ENCODE peak calls at places on chromosomes 6 and 20, in seven cellular contexts. W is tibial nerve; V is DND-41; D is endodermal cell; R is thoracic aorta; O is GM23248; U is CD8-positive, alpha-beta memory T cell. Z is an unnamed sample. For H3K4me1, the result is how much of the 10 kb centered on the place peaks cover.

GRCh38 chr20:46152824-46153586 is 34.9 kb downstream of the CD40 start:
- DNase-seq in W (no peak), V (no peak), D (no peak), R (no peak), O (no peak), U (no peak), Z (no peak)

GRCh38 chr6:69673298-69673697 is 123.5 kb downstream of the LMBRD1 start:
- DNase-seq in W (no peak), V (no peak), D (no peak), R (no peak), O (no peak), U (no peak), Z (no peak)

GRCh38 chr20:62165762-62166399 is 16.9 kb upstream of the MTG2 start:
- DNase-seq in W (no peak), V (no peak), D (no peak), R (no peak), O (no peak), U (no peak), Z (no peak)

GRCh38 chr6:130834482-130835251 is 7.5 kb downstream of the SMLR1 start:
- DNase-seq in W (no peak), V (no peak), D (no peak), R (no peak), O (no peak), U (no peak), Z (no peak)

GRCh38 chr6:43869792-43870659 is 100.0 kb downstream of the VEGFA start:
- DNase-seq in W (no peak), V (no peak), D (no peak), R (no peak), O (no peak), U (no peak), Z (no peak)

GRCh38 chr20:40706977-40707582 is 18.0 kb upstream of the MAFB start:
- DNase-seq in W (no peak), V (peak), D (peak), R (no peak), O (peak), U (no peak), Z (no peak)

GRCh38 chr6:109252261-109253041 is 129.8 kb downstream of the CD164 start:
- DNase-seq in W (no peak), V (no peak), D (no peak), R (no peak), O (no peak), U (no peak), Z (no peak)

GRCh38 chr6:132751306-132751705 is 6.4 kb downstream of the VNN2 start:
- DNase-seq in W (no peak), V (no peak), D (no peak), R (no peak), O (no peak), U (no peak), Z (no peak)

GRCh38 chr6:44304282-44305199 is 8.6 kb downstream of the AARS2 start:
- DNase-seq in W (no peak), V (peak), D (peak), R (no peak), O (peak), U (peak), Z (peak)

GRCh38 chr6:69026243-69026642 is 391.2 kb downstream of the ADGRB3 start:
- DNase-seq in W (no peak), V (no peak), D (no peak), R (no peak), O (peak), U (no peak), Z (no peak)

GRCh38 chr20:25632940-25633790 is 9.4 kb upstream of the NANP start:
- DNase-seq in W (no peak), V (no peak), D (no peak), R (no peak), O (peak), U (no peak), Z (no peak)

GRCh38 chr20:4427936-4428581 is 293.6 kb upstream of the PRND start:
- DNase-seq in W (no peak), V (no peak), D (no peak), R (no peak), O (no peak), U (no peak), Z (no peak)

GRCh38 chr6:42400886-42401604 is 50.7 kb downstream of the TRERF1 start:
- DNase-seq in W (no peak), V (no peak), D (no peak), R (no peak), O (no peak), U (no peak), Z (no peak)

GRCh38 chr6:111423960-111424846 is 58.8 kb downstream of the REV3L start:
- DNase-seq in W (no peak), V (peak), D (no peak), R (no peak), O (peak), U (no peak), Z (no peak)

GRCh38 chr20:48615871-48616270 is 211.9 kb downstream of the PREX1 start:
- DNase-seq in W (no peak), V (no peak), D (no peak), R (no peak), O (no peak), U (no peak), Z (no peak)

GRCh38 chr20:30593572-30593971 is 663.9 kb upstream of the DEFB115 start:
- DNase-seq in W (no peak), V (no peak), D (no peak), R (no peak), O (no peak), U (no peak), Z (no peak)

GRCh38 chr6:84667252-84668213 is 96.9 kb downstream of the TBX18 start:
- DNase-seq in W (no peak), V (no peak), D (no peak), R (no peak), O (no peak), U (no peak), Z (no peak)

GRCh38 chr20:48722002-48722731 is 105.6 kb downstream of the PREX1 start:
- DNase-seq in W (no peak), V (no peak), D (no peak), R (peak), O (peak), U (no peak), Z (no peak)

GRCh38 chr20:20457392-20458126 is 89.7 kb downstream of the INSM1 start:
- DNase-seq in W (no peak), V (no peak), D (no peak), R (no peak), O (peak), U (no peak), Z (no peak)

GRCh38 chr6:113662688-113663333 is 194.3 kb upstream of the MARCKS start:
- DNase-seq in W (no peak), V (no peak), D (no peak), R (no peak), O (no peak), U (no peak), Z (no peak)

GRCh38 chr20:1832634-1833033 is 62.6 kb upstream of the SIRPA start:
- DNase-seq in W (no peak), V (no peak), D (peak), R (no peak), O (no peak), U (no peak), Z (no peak)

GRCh38 chr6:162029873-162030576 is 697.5 kb downstream of the PRKN start:
- DNase-seq in W (no peak), V (no peak), D (no peak), R (no peak), O (peak), U (no peak), Z (no peak)

GRCh38 chr20:63735859-63736718 is at the start of gene LIME1:
- DNase-seq in W (no peak), V (peak), D (peak), R (no peak), O (no peak), U (peak), Z (peak)

GRCh38 chr6:44966449-44967091 is 361.6 kb upstream of the RUNX2 start:
- DNase-seq in W (no peak), V (no peak), D (no peak), R (no peak), O (peak), U (no peak), Z (no peak)

GRCh38 chr6:27139753-27140522 is 107.6 kb upstream of the PRSS16 start:
- DNase-seq in W (no peak), V (peak), D (peak), R (no peak), O (no peak), U (no peak), Z (no peak)
- H3K4me1 ChIP-seq in W (under half), V (half or more), D (under half), R (under half), O (under half), U (under half), Z (under half)

GRCh38 chr20:50376888-50377459 is 133.2 kb upstream of the PTPN1 start:
- DNase-seq in W (no peak), V (no peak), D (no peak), R (no peak), O (no peak), U (no peak), Z (no peak)

GRCh38 chr20:50379991-50380696 is 130.0 kb upstream of the PTPN1 start:
- DNase-seq in W (no peak), V (no peak), D (no peak), R (no peak), O (no peak), U (no peak), Z (no peak)

GRCh38 chr20:50379049-50379990 is 130.9 kb upstream of the PTPN1 start:
- DNase-seq in W (peak), V (no peak), D (no peak), R (peak), O (peak), U (no peak), Z (no peak)

GRCh38 chr20:50376179-50376887 is 133.8 kb upstream of the PTPN1 start:
- DNase-seq in W (no peak), V (no peak), D (no peak), R (no peak), O (no peak), U (no peak), Z (no peak)

DNA sequence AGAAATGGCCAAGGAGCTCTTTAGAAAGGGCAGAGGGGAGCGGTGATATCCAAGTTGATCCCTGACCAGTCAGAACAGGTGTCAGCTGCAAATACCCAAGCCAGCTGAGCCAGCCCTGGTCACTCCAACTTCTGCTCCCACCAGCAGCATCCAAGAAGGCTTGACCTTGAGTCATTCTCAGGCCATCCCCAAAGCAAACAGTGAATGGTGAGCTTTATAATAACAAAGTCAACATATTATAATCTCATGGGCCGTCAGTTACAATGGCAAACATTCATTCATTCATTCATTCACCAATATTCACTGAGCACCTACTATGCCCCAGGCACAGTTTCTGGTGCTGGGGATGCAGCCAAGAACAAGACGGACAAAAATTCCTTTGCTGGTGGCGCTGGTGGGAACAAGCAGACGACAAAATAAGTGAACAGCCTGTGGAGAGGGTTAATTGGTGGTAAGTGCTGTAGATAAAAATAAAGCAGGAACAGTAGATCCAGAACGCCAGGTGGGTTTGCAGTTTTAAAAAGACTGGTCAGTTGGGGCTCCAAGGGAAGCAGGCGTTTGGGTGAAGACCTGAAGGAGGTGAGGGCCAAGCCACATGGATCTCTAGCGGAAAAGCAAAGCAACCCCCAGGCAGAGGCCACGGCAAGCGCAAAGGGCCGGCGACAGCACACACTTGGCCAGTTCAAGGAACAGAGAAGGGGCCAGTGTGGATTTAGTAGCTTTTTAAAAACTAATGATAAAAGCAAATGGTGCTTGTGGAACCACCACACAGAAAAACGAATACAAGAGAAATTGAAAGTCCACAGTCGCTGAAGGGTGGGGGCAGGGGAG is 131.8 kb upstream of the PTPN1 start:
- DNase-seq in W (no peak), V (no peak), D (no peak), R (no peak), O (no peak), U (no peak), Z (no peak)
- H3K27ac ChIP-seq in W (peak), V (no peak), D (no peak), R (peak), O (peak), U (no peak), Z (no peak)

GRCh38 chr6:150613269-150613668 is 13.6 kb downstream of the PLEKHG1 start:
- DNase-seq in W (no peak), V (no peak), D (no peak), R (no peak), O (no peak), U (no peak), Z (no peak)
- H3K4me1 ChIP-seq in W (under half), V (under half), D (under half), R (under half), O (under half), U (under half), Z (under half)

DNA sequence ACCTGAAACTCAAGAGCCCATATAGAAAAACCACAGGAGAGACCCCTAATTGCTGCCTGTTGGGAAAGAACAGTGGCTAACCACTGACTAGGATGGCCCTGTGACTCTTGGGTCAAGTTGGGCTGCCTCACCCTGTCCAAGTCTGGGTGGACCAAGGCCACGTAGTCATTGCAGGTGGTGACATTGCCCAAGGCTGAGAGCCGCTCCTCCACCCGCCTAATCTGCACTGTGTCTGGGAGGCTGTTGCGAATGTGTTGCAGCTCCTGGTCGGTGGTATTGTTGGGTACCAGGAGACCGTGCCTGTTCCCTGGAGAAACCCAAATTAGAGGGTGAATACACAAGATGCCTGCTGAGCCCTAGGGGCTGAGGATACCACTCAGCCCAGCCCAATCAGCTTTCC is 2.6 kb upstream of the MMP24OS start:
- DNase-seq in W (no peak), V (no peak), D (no peak), R (no peak), O (no peak), U (no peak), Z (no peak)
- H3K27ac ChIP-seq in W (no peak), V (no peak), D (no peak), R (no peak), O (no peak), U (no peak), Z (no peak)

GRCh38 chr6:118745156-118745555 is 93.8 kb upstream of the CEP85L start:
- DNase-seq in W (no peak), V (no peak), D (no peak), R (no peak), O (no peak), U (no peak), Z (no peak)
- H3K4me1 ChIP-seq in W (under half), V (under half), D (under half), R (under half), O (under half), U (under half), Z (under half)

GRCh38 chr20:50136822-50137599 is 16.5 kb downstream of the PEDS1 start:
- DNase-seq in W (no peak), V (no peak), D (no peak), R (no peak), O (peak), U (no peak), Z (no peak)
- H3K27ac ChIP-seq in W (peak), V (no peak), D (no peak), R (no peak), O (peak), U (no peak), Z (no peak)

DNA sequence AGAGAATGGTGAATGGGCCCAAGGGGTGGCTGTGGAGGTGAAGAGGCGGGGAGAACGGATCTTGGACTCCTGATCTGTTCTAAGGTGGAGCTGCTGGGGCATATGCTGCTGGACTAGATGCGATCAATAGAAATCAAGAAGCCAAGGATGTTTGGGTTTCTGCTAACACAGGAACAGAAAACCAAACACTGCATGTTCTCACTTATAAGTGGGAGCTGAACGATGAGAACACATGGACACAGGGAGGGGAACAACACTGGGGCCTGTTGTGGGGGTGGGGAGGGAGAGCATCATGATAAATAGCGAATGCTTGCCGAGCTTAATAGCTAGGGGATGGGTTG is 109.5 kb upstream of the PTPN1 start:
- DNase-seq in W (no peak), V (no peak), D (no peak), R (no peak), O (no peak), U (no peak), Z (no peak)
- H3K4me1 ChIP-seq in W (under half), V (under half), D (under half), R (under half), O (under half), U (under half), Z (under half)